ENCODE peak calls at places on chromosomes 16 and 17, in nine cellular contexts. One of them, this sample, is unnamed.

GRCh38 chr16:84450176-84450865 is 54.1 kb downstream of the MEAK7 start:
- DNase-seq in A549: no peak
- DNase-seq in mucosa of descending colon: no peak
- DNase-seq in progenitor cell of endocrine pancreas: no peak
- DNase-seq in tibial nerve: no peak
- DNase-seq in endothelial cell: no peak
- DNase-seq in cardiac fibroblast: no peak
- DNase-seq in right lobe of liver: no peak
- DNase-seq in AG10803: no peak
- DNase-seq in this sample: no peak

GRCh38 chr16:28898942-28899341 is 20.7 kb downstream of the ATP2A1 start:
- DNase-seq in A549: no peak
- DNase-seq in mucosa of descending colon: no peak
- DNase-seq in progenitor cell of endocrine pancreas: no peak
- DNase-seq in tibial nerve: no peak
- DNase-seq in endothelial cell: no peak
- DNase-seq in cardiac fibroblast: no peak
- DNase-seq in right lobe of liver: no peak
- DNase-seq in AG10803: no peak
- DNase-seq in this sample: no peak

GRCh38 chr17:7769854-7770253 is 52.3 kb downstream of the DNAH2 start:
- DNase-seq in A549: no peak
- DNase-seq in mucosa of descending colon: no peak
- DNase-seq in progenitor cell of endocrine pancreas: no peak
- DNase-seq in tibial nerve: no peak
- DNase-seq in endothelial cell: no peak
- DNase-seq in cardiac fibroblast: no peak
- DNase-seq in right lobe of liver: no peak
- DNase-seq in AG10803: no peak
- DNase-seq in this sample: no peak

GRCh38 chr17:80523054-80523744 is 21.4 kb upstream of the RPTOR start:
- DNase-seq in A549: no peak
- DNase-seq in mucosa of descending colon: no peak
- DNase-seq in progenitor cell of endocrine pancreas: no peak
- DNase-seq in tibial nerve: no peak
- DNase-seq in endothelial cell: no peak
- DNase-seq in cardiac fibroblast: no peak
- DNase-seq in right lobe of liver: no peak
- DNase-seq in AG10803: no peak
- DNase-seq in this sample: no peak

GRCh38 chr17:27319536-27320221 is 25.8 kb downstream of the WSB1 start:
- DNase-seq in A549: no peak
- DNase-seq in mucosa of descending colon: peak
- DNase-seq in progenitor cell of endocrine pancreas: no peak
- DNase-seq in tibial nerve: peak
- DNase-seq in endothelial cell: no peak
- DNase-seq in cardiac fibroblast: peak
- DNase-seq in right lobe of liver: peak
- DNase-seq in AG10803: peak
- DNase-seq in this sample: no peak

GRCh38 chr16:56800355-56800754 is 64.7 kb upstream of the SLC12A3 start:
- DNase-seq in A549: no peak
- DNase-seq in mucosa of descending colon: no peak
- DNase-seq in progenitor cell of endocrine pancreas: no peak
- DNase-seq in tibial nerve: no peak
- DNase-seq in endothelial cell: no peak
- DNase-seq in cardiac fibroblast: peak
- DNase-seq in right lobe of liver: no peak
- DNase-seq in AG10803: peak
- DNase-seq in this sample: no peak

GRCh38 chr16:81975637-81976036 is 35.6 kb downstream of the SDR42E1 start:
- DNase-seq in A549: no peak
- DNase-seq in mucosa of descending colon: no peak
- DNase-seq in progenitor cell of endocrine pancreas: no peak
- DNase-seq in tibial nerve: no peak
- DNase-seq in endothelial cell: no peak
- DNase-seq in cardiac fibroblast: no peak
- DNase-seq in right lobe of liver: no peak
- DNase-seq in AG10803: no peak
- DNase-seq in this sample: no peak

GRCh38 chr17:333626-334396 is 18.8 kb downstream of the RPH3AL start:
- DNase-seq in A549: no peak
- DNase-seq in mucosa of descending colon: peak
- DNase-seq in progenitor cell of endocrine pancreas: peak
- DNase-seq in tibial nerve: peak
- DNase-seq in endothelial cell: no peak
- DNase-seq in cardiac fibroblast: peak
- DNase-seq in right lobe of liver: peak
- DNase-seq in AG10803: no peak
- DNase-seq in this sample: peak

GRCh38 chr16:56369202-56369601 is 56.1 kb downstream of the AMFR start:
- DNase-seq in A549: no peak
- DNase-seq in mucosa of descending colon: no peak
- DNase-seq in progenitor cell of endocrine pancreas: no peak
- DNase-seq in tibial nerve: no peak
- DNase-seq in endothelial cell: no peak
- DNase-seq in cardiac fibroblast: no peak
- DNase-seq in right lobe of liver: peak
- DNase-seq in AG10803: no peak
- DNase-seq in this sample: no peak

GRCh38 chr16:87918314-87918713 is 18.0 kb downstream of the CA5A start:
- DNase-seq in A549: no peak
- DNase-seq in mucosa of descending colon: no peak
- DNase-seq in progenitor cell of endocrine pancreas: no peak
- DNase-seq in tibial nerve: peak
- DNase-seq in endothelial cell: no peak
- DNase-seq in cardiac fibroblast: no peak
- DNase-seq in right lobe of liver: no peak
- DNase-seq in AG10803: peak
- DNase-seq in this sample: no peak

GRCh38 chr17:70677783-70678647 is 508.7 kb downstream of the KCNJ2 start:
- DNase-seq in A549: no peak
- DNase-seq in mucosa of descending colon: no peak
- DNase-seq in progenitor cell of endocrine pancreas: no peak
- DNase-seq in tibial nerve: no peak
- DNase-seq in endothelial cell: no peak
- DNase-seq in cardiac fibroblast: no peak
- DNase-seq in right lobe of liver: no peak
- DNase-seq in AG10803: no peak
- DNase-seq in this sample: no peak

GRCh38 chr17:63495471-63495870 is 18.6 kb downstream of the ACE start:
- DNase-seq in A549: no peak
- DNase-seq in mucosa of descending colon: no peak
- DNase-seq in progenitor cell of endocrine pancreas: no peak
- DNase-seq in tibial nerve: no peak
- DNase-seq in endothelial cell: no peak
- DNase-seq in cardiac fibroblast: no peak
- DNase-seq in right lobe of liver: no peak
- DNase-seq in AG10803: no peak
- DNase-seq in this sample: no peak

GRCh38 chr17:68701046-68701445 is 99.9 kb upstream of the FAM20A start:
- DNase-seq in A549: no peak
- DNase-seq in mucosa of descending colon: no peak
- DNase-seq in progenitor cell of endocrine pancreas: no peak
- DNase-seq in tibial nerve: no peak
- DNase-seq in endothelial cell: no peak
- DNase-seq in cardiac fibroblast: no peak
- DNase-seq in right lobe of liver: no peak
- DNase-seq in AG10803: no peak
- DNase-seq in this sample: no peak

GRCh38 chr16:49183911-49184310 is 97.7 kb downstream of the CBLN1 start:
- DNase-seq in A549: peak
- DNase-seq in mucosa of descending colon: peak
- DNase-seq in progenitor cell of endocrine pancreas: peak
- DNase-seq in tibial nerve: no peak
- DNase-seq in endothelial cell: peak
- DNase-seq in cardiac fibroblast: no peak
- DNase-seq in right lobe of liver: no peak
- DNase-seq in AG10803: no peak
- DNase-seq in this sample: peak
- TF ChIP-seq CTCF in A549: no peak
- TF ChIP-seq CTCF in mucosa of descending colon: peak
- TF ChIP-seq CTCF in progenitor cell of endocrine pancreas: peak
- TF ChIP-seq CTCF in tibial nerve: no peak
- TF ChIP-seq CTCF in endothelial cell: peak
- TF ChIP-seq CTCF in cardiac fibroblast: no peak
- TF ChIP-seq CTCF in right lobe of liver: no peak
- TF ChIP-seq CTCF in AG10803: peak
- TF ChIP-seq CTCF in this sample: peak

GRCh38 chr16:46650224-46650623 is 29.0 kb upstream of the SHCBP1 start:
- DNase-seq in A549: no peak
- DNase-seq in mucosa of descending colon: no peak
- DNase-seq in progenitor cell of endocrine pancreas: no peak
- DNase-seq in tibial nerve: peak
- DNase-seq in endothelial cell: no peak
- DNase-seq in cardiac fibroblast: peak
- DNase-seq in right lobe of liver: no peak
- DNase-seq in AG10803: peak
- DNase-seq in this sample: no peak

GRCh38 chr16:46649571-46649970 is 28.4 kb upstream of the SHCBP1 start:
- DNase-seq in A549: no peak
- DNase-seq in mucosa of descending colon: peak
- DNase-seq in progenitor cell of endocrine pancreas: no peak
- DNase-seq in tibial nerve: peak
- DNase-seq in endothelial cell: no peak
- DNase-seq in cardiac fibroblast: peak
- DNase-seq in right lobe of liver: no peak
- DNase-seq in AG10803: no peak
- DNase-seq in this sample: no peak

GRCh38 chr16:46651305-46651704 is 30.1 kb upstream of the SHCBP1 start:
- DNase-seq in A549: no peak
- DNase-seq in mucosa of descending colon: no peak
- DNase-seq in progenitor cell of endocrine pancreas: no peak
- DNase-seq in tibial nerve: no peak
- DNase-seq in endothelial cell: no peak
- DNase-seq in cardiac fibroblast: no peak
- DNase-seq in right lobe of liver: no peak
- DNase-seq in AG10803: no peak
- DNase-seq in this sample: no peak

GRCh38 chr16:46648656-46649055 is 27.5 kb upstream of the SHCBP1 start:
- DNase-seq in A549: no peak
- DNase-seq in mucosa of descending colon: no peak
- DNase-seq in progenitor cell of endocrine pancreas: no peak
- DNase-seq in tibial nerve: no peak
- DNase-seq in endothelial cell: no peak
- DNase-seq in cardiac fibroblast: no peak
- DNase-seq in right lobe of liver: no peak
- DNase-seq in AG10803: no peak
- DNase-seq in this sample: no peak
- TF ChIP-seq CTCF in A549: no peak
- TF ChIP-seq CTCF in mucosa of descending colon: no peak
- TF ChIP-seq CTCF in progenitor cell of endocrine pancreas: no peak
- TF ChIP-seq CTCF in tibial nerve: no peak
- TF ChIP-seq CTCF in endothelial cell: no peak
- TF ChIP-seq CTCF in cardiac fibroblast: no peak
- TF ChIP-seq CTCF in right lobe of liver: no peak
- TF ChIP-seq CTCF in AG10803: no peak
- TF ChIP-seq CTCF in this sample: no peak

GRCh38 chr17:10702574-10702973 is 5.2 kb downstream of the ADPRM start:
- DNase-seq in A549: no peak
- DNase-seq in mucosa of descending colon: no peak
- DNase-seq in progenitor cell of endocrine pancreas: no peak
- DNase-seq in tibial nerve: no peak
- DNase-seq in endothelial cell: no peak
- DNase-seq in cardiac fibroblast: peak
- DNase-seq in right lobe of liver: no peak
- DNase-seq in AG10803: peak
- DNase-seq in this sample: no peak

GRCh38 chr17:10699861-10700260 is 2.5 kb downstream of the ADPRM start:
- DNase-seq in A549: no peak
- DNase-seq in mucosa of descending colon: no peak
- DNase-seq in progenitor cell of endocrine pancreas: no peak
- DNase-seq in tibial nerve: no peak
- DNase-seq in endothelial cell: no peak
- DNase-seq in cardiac fibroblast: peak
- DNase-seq in right lobe of liver: no peak
- DNase-seq in AG10803: peak
- DNase-seq in this sample: no peak

DNA sequence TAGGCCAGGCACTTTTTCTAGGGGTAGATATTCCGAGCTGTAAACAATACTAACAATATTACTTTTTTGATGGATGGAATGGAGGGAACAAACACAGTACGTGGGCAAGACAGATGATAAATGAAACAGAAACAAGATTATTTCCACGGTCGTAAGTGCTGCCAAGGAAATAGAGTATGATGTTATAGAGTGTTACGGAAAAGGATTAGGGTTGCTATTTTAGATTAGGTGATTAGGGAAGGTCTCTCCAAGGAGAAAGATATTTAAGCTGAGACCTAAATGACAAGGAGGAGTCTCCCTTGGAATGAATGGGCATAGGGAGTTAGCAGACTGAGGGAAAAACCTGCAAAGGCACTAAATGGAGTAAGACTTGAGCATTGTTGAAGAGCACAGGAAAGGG is 8.3 kb downstream of the ADPRM start:
- DNase-seq in A549: no peak
- DNase-seq in mucosa of descending colon: no peak
- DNase-seq in progenitor cell of endocrine pancreas: no peak
- DNase-seq in tibial nerve: no peak
- DNase-seq in endothelial cell: no peak
- DNase-seq in cardiac fibroblast: no peak
- DNase-seq in right lobe of liver: no peak
- DNase-seq in AG10803: no peak
- DNase-seq in this sample: no peak
- TF ChIP-seq CTCF in A549: no peak
- TF ChIP-seq CTCF in mucosa of descending colon: no peak
- TF ChIP-seq CTCF in progenitor cell of endocrine pancreas: no peak
- TF ChIP-seq CTCF in tibial nerve: no peak
- TF ChIP-seq CTCF in endothelial cell: no peak
- TF ChIP-seq CTCF in cardiac fibroblast: no peak
- TF ChIP-seq CTCF in right lobe of liver: no peak
- TF ChIP-seq CTCF in AG10803: no peak
- TF ChIP-seq CTCF in this sample: no peak

GRCh38 chr17:16467886-16468285 is 24.1 kb downstream of the LRRC75A start:
- DNase-seq in A549: no peak
- DNase-seq in mucosa of descending colon: no peak
- DNase-seq in progenitor cell of endocrine pancreas: no peak
- DNase-seq in tibial nerve: no peak
- DNase-seq in endothelial cell: no peak
- DNase-seq in cardiac fibroblast: no peak
- DNase-seq in right lobe of liver: no peak
- DNase-seq in AG10803: no peak
- DNase-seq in this sample: no peak

GRCh38 chr17:16473286-16474011 is 18.5 kb downstream of the LRRC75A start:
- DNase-seq in A549: no peak
- DNase-seq in mucosa of descending colon: no peak
- DNase-seq in progenitor cell of endocrine pancreas: no peak
- DNase-seq in tibial nerve: no peak
- DNase-seq in endothelial cell: no peak
- DNase-seq in cardiac fibroblast: no peak
- DNase-seq in right lobe of liver: no peak
- DNase-seq in AG10803: no peak
- DNase-seq in this sample: no peak

GRCh38 chr17:16472539-16472938 is 19.5 kb downstream of the LRRC75A start:
- DNase-seq in A549: no peak
- DNase-seq in mucosa of descending colon: no peak
- DNase-seq in progenitor cell of endocrine pancreas: no peak
- DNase-seq in tibial nerve: no peak
- DNase-seq in endothelial cell: no peak
- DNase-seq in cardiac fibroblast: no peak
- DNase-seq in right lobe of liver: no peak
- DNase-seq in AG10803: no peak
- DNase-seq in this sample: no peak

GRCh38 chr17:16468428-16468992 is 23.5 kb downstream of the LRRC75A start:
- DNase-seq in A549: no peak
- DNase-seq in mucosa of descending colon: no peak
- DNase-seq in progenitor cell of endocrine pancreas: no peak
- DNase-seq in tibial nerve: no peak
- DNase-seq in endothelial cell: no peak
- DNase-seq in cardiac fibroblast: no peak
- DNase-seq in right lobe of liver: no peak
- DNase-seq in AG10803: no peak
- DNase-seq in this sample: no peak

GRCh38 chr17:16470302-16470701 is 21.7 kb downstream of the LRRC75A start:
- DNase-seq in A549: no peak
- DNase-seq in mucosa of descending colon: no peak
- DNase-seq in progenitor cell of endocrine pancreas: no peak
- DNase-seq in tibial nerve: no peak
- DNase-seq in endothelial cell: no peak
- DNase-seq in cardiac fibroblast: no peak
- DNase-seq in right lobe of liver: no peak
- DNase-seq in AG10803: no peak
- DNase-seq in this sample: no peak
- TF ChIP-seq CTCF in A549: no peak
- TF ChIP-seq CTCF in mucosa of descending colon: no peak
- TF ChIP-seq CTCF in progenitor cell of endocrine pancreas: no peak
- TF ChIP-seq CTCF in tibial nerve: no peak
- TF ChIP-seq CTCF in endothelial cell: no peak
- TF ChIP-seq CTCF in cardiac fibroblast: no peak
- TF ChIP-seq CTCF in right lobe of liver: no peak
- TF ChIP-seq CTCF in AG10803: peak
- TF ChIP-seq CTCF in this sample: no peak

This sample was measured in neural crest cell.